ENCODE peak calls at places on chromosomes 13 and 19, in five cellular contexts. One of them, this sample, is unnamed.

GRCh38 chr13:70941454-70941853 is 833.2 kb upstream of the KLHL1 start:
- DNase-seq in choroid plexus epithelial cell: no peak
- DNase-seq in heart left ventricle: no peak
- DNase-seq in cardiac muscle cell: no peak
- DNase-seq in psoas muscle: no peak
- DNase-seq in this sample: no peak

GRCh38 chr19:19271828-19272599 is 1.1 kb downstream of the TM6SF2 start:
- DNase-seq in choroid plexus epithelial cell: no peak
- DNase-seq in heart left ventricle: no peak
- DNase-seq in cardiac muscle cell: no peak
- DNase-seq in psoas muscle: no peak
- DNase-seq in this sample: no peak

GRCh38 chr19:46634656-46635218 is 1.3 kb downstream of the GNG8 start:
- DNase-seq in choroid plexus epithelial cell: no peak
- DNase-seq in heart left ventricle: no peak
- DNase-seq in cardiac muscle cell: no peak
- DNase-seq in psoas muscle: no peak
- DNase-seq in this sample: no peak

GRCh38 chr19:4197625-4198466 is 15.4 kb downstream of the ANKRD24 start:
- DNase-seq in choroid plexus epithelial cell: no peak
- DNase-seq in heart left ventricle: no peak
- DNase-seq in cardiac muscle cell: peak
- DNase-seq in psoas muscle: no peak
- DNase-seq in this sample: no peak

GRCh38 chr19:1855040-1855827 is 7.0 kb upstream of the REXO1 start:
- DNase-seq in choroid plexus epithelial cell: peak
- DNase-seq in heart left ventricle: peak
- DNase-seq in cardiac muscle cell: peak
- DNase-seq in psoas muscle: peak
- DNase-seq in this sample: peak

GRCh38 chr13:103291693-103292572 is 225.7 kb upstream of the SLC10A2 start:
- DNase-seq in choroid plexus epithelial cell: peak
- DNase-seq in heart left ventricle: no peak
- DNase-seq in cardiac muscle cell: peak
- DNase-seq in psoas muscle: no peak
- DNase-seq in this sample: no peak

GRCh38 chr19:49492573-49493411 is 3.4 kb upstream of the RPS11 start:
- DNase-seq in choroid plexus epithelial cell: no peak
- DNase-seq in heart left ventricle: no peak
- DNase-seq in cardiac muscle cell: no peak
- DNase-seq in psoas muscle: no peak
- DNase-seq in this sample: no peak

GRCh38 chr19:47723573-47723923 is 10.3 kb downstream of the EHD2 start:
- DNase-seq in choroid plexus epithelial cell: peak
- DNase-seq in heart left ventricle: peak
- DNase-seq in cardiac muscle cell: no peak
- DNase-seq in psoas muscle: peak
- DNase-seq in this sample: peak

GRCh38 chr19:47752440-47753211 is 7.3 kb downstream of the NOP53 start:
- DNase-seq in choroid plexus epithelial cell: no peak
- DNase-seq in heart left ventricle: no peak
- DNase-seq in cardiac muscle cell: no peak
- DNase-seq in psoas muscle: no peak
- DNase-seq in this sample: no peak

GRCh38 chr19:54021363-54021762 is 29.9 kb downstream of the CACNG6 start:
- DNase-seq in choroid plexus epithelial cell: no peak
- DNase-seq in heart left ventricle: no peak
- DNase-seq in cardiac muscle cell: no peak
- DNase-seq in psoas muscle: no peak
- DNase-seq in this sample: no peak

GRCh38 chr13:104773775-104774174 is 1707.6 kb upstream of the SLC10A2 start:
- DNase-seq in choroid plexus epithelial cell: peak
- DNase-seq in heart left ventricle: no peak
- DNase-seq in cardiac muscle cell: peak
- DNase-seq in psoas muscle: no peak
- DNase-seq in this sample: no peak

GRCh38 chr19:48543121-48543710 is 8.8 kb upstream of the SULT2B1 start:
- DNase-seq in choroid plexus epithelial cell: no peak
- DNase-seq in heart left ventricle: peak
- DNase-seq in cardiac muscle cell: no peak
- DNase-seq in psoas muscle: peak
- DNase-seq in this sample: no peak

GRCh38 chr19:33192010-33192409 is 2.1 kb upstream of the LRP3 start:
- DNase-seq in choroid plexus epithelial cell: no peak
- DNase-seq in heart left ventricle: peak
- DNase-seq in cardiac muscle cell: no peak
- DNase-seq in psoas muscle: peak
- DNase-seq in this sample: no peak

GRCh38 chr13:68727165-68727564 is 1380.5 kb upstream of the ATXN8OS start:
- DNase-seq in choroid plexus epithelial cell: no peak
- DNase-seq in heart left ventricle: no peak
- DNase-seq in cardiac muscle cell: no peak
- DNase-seq in psoas muscle: no peak
- DNase-seq in this sample: no peak

GRCh38 chr13:65445340-65445739 is 1784.8 kb downstream of the PCDH9 start:
- DNase-seq in choroid plexus epithelial cell: no peak
- DNase-seq in heart left ventricle: no peak
- DNase-seq in cardiac muscle cell: no peak
- DNase-seq in psoas muscle: no peak
- DNase-seq in this sample: no peak
- TF ChIP-seq CTCF in choroid plexus epithelial cell: no peak
- TF ChIP-seq CTCF in heart left ventricle: no peak
- TF ChIP-seq CTCF in cardiac muscle cell: no peak
- TF ChIP-seq CTCF in psoas muscle: no peak
- TF ChIP-seq CTCF in this sample: no peak

GRCh38 chr13:48647625-48648024 is 6.1 kb upstream of the CYSLTR2 start:
- DNase-seq in choroid plexus epithelial cell: peak
- DNase-seq in heart left ventricle: no peak
- DNase-seq in cardiac muscle cell: no peak
- DNase-seq in psoas muscle: no peak
- DNase-seq in this sample: no peak
- TF ChIP-seq CTCF in choroid plexus epithelial cell: peak
- TF ChIP-seq CTCF in heart left ventricle: peak
- TF ChIP-seq CTCF in cardiac muscle cell: no peak
- TF ChIP-seq CTCF in psoas muscle: no peak
- TF ChIP-seq CTCF in this sample: no peak

DNA sequence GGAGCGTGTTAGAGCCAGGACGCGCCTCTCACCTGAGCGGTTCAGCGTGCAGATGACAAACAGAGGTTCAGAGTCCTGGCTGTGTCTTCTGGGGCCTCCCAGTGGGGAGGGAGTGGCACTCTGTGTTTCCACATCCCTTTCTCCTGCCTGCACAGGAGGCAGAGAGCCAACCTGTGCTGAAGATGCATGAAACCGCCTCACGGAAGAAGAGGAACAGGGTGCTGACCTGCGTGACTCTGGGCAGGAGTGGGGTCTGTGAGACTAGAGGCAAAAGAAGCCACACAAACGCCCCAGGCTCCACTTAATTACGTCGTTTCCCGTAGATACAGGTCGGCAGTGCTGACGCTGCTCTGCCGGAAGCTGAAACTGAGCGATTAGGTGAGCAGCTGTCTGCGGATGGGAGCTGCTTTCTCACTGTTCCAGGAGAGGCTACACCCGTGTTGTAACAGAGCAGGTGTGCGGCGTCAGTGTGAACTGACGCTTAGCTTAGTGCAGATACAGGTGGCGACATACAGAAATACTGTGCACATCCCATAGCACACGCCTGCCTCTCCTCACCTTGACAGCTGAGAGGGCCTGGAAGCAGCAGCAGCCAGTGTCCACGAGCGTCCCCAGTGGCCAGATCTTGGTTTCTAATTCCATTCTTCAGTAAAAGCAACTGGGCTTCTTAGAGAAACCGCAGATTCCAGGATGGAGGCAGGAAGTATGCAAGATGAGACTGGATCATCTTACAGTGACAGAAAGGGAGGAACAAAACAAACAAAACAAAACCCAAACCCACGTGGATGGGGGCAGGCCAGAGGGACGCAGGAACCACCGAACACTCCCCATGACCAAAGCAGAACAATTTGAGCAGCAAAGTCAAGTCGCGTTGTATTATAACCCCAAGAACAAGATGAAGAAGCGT is 37.7 kb upstream of the MCF2L start:
- DNase-seq in choroid plexus epithelial cell: peak
- DNase-seq in heart left ventricle: no peak
- DNase-seq in cardiac muscle cell: peak
- DNase-seq in psoas muscle: no peak
- DNase-seq in this sample: no peak
- TF ChIP-seq CTCF in choroid plexus epithelial cell: peak
- TF ChIP-seq CTCF in heart left ventricle: peak
- TF ChIP-seq CTCF in cardiac muscle cell: peak
- TF ChIP-seq CTCF in psoas muscle: peak
- TF ChIP-seq CTCF in this sample: no peak

GRCh38 chr19:6199240-6199983 is 63.9 kb downstream of the ACSBG2 start:
- DNase-seq in choroid plexus epithelial cell: peak
- DNase-seq in heart left ventricle: peak
- DNase-seq in cardiac muscle cell: peak
- DNase-seq in psoas muscle: peak
- DNase-seq in this sample: peak
- TF ChIP-seq CTCF in choroid plexus epithelial cell: peak
- TF ChIP-seq CTCF in heart left ventricle: peak
- TF ChIP-seq CTCF in cardiac muscle cell: peak
- TF ChIP-seq CTCF in psoas muscle: peak
- TF ChIP-seq CTCF in this sample: peak

GRCh38 chr13:48975926-48976676 is 389 bp downstream of the FNDC3A start:
- DNase-seq in choroid plexus epithelial cell: peak
- DNase-seq in heart left ventricle: peak
- DNase-seq in cardiac muscle cell: peak
- DNase-seq in psoas muscle: peak
- DNase-seq in this sample: peak
- TF ChIP-seq CTCF in choroid plexus epithelial cell: no peak
- TF ChIP-seq CTCF in heart left ventricle: no peak
- TF ChIP-seq CTCF in cardiac muscle cell: no peak
- TF ChIP-seq CTCF in psoas muscle: no peak
- TF ChIP-seq CTCF in this sample: no peak

GRCh38 chr13:79079351-79079839 is 326.7 kb downstream of the RBM26 start:
- DNase-seq in choroid plexus epithelial cell: no peak
- DNase-seq in heart left ventricle: no peak
- DNase-seq in cardiac muscle cell: no peak
- DNase-seq in psoas muscle: peak
- DNase-seq in this sample: no peak
- TF ChIP-seq CTCF in choroid plexus epithelial cell: no peak
- TF ChIP-seq CTCF in heart left ventricle: no peak
- TF ChIP-seq CTCF in cardiac muscle cell: no peak
- TF ChIP-seq CTCF in psoas muscle: no peak
- TF ChIP-seq CTCF in this sample: no peak

GRCh38 chr13:21675095-21676007 is 4.5 kb downstream of the FGF9 start:
- DNase-seq in choroid plexus epithelial cell: no peak
- DNase-seq in heart left ventricle: peak
- DNase-seq in cardiac muscle cell: peak
- DNase-seq in psoas muscle: peak
- DNase-seq in this sample: no peak
- TF ChIP-seq CTCF in choroid plexus epithelial cell: no peak
- TF ChIP-seq CTCF in heart left ventricle: no peak
- TF ChIP-seq CTCF in cardiac muscle cell: no peak
- TF ChIP-seq CTCF in psoas muscle: no peak
- TF ChIP-seq CTCF in this sample: no peak

GRCh38 chr19:8530061-8530679 is 16.2 kb upstream of the ZNF414 start:
- DNase-seq in choroid plexus epithelial cell: no peak
- DNase-seq in heart left ventricle: no peak
- DNase-seq in cardiac muscle cell: no peak
- DNase-seq in psoas muscle: no peak
- DNase-seq in this sample: no peak

GRCh38 chr19:8529369-8530006 is 15.5 kb upstream of the ZNF414 start:
- DNase-seq in choroid plexus epithelial cell: no peak
- DNase-seq in heart left ventricle: no peak
- DNase-seq in cardiac muscle cell: no peak
- DNase-seq in psoas muscle: no peak
- DNase-seq in this sample: no peak

GRCh38 chr19:8526345-8527062 is 12.5 kb upstream of the ZNF414 start:
- DNase-seq in choroid plexus epithelial cell: peak
- DNase-seq in heart left ventricle: peak
- DNase-seq in cardiac muscle cell: peak
- DNase-seq in psoas muscle: peak
- DNase-seq in this sample: no peak

GRCh38 chr19:8528500-8528899 is 14.5 kb upstream of the ZNF414 start:
- DNase-seq in choroid plexus epithelial cell: peak
- DNase-seq in heart left ventricle: no peak
- DNase-seq in cardiac muscle cell: no peak
- DNase-seq in psoas muscle: no peak
- DNase-seq in this sample: no peak

GRCh38 chr19:8525401-8525684 is 11.4 kb upstream of the ZNF414 start:
- DNase-seq in choroid plexus epithelial cell: no peak
- DNase-seq in heart left ventricle: no peak
- DNase-seq in cardiac muscle cell: no peak
- DNase-seq in psoas muscle: no peak
- DNase-seq in this sample: no peak
- TF ChIP-seq CTCF in choroid plexus epithelial cell: peak
- TF ChIP-seq CTCF in heart left ventricle: peak
- TF ChIP-seq CTCF in cardiac muscle cell: peak
- TF ChIP-seq CTCF in psoas muscle: peak
- TF ChIP-seq CTCF in this sample: no peak